ENCODE peak calls at places on chromosomes 5 and 9, in nine cellular contexts. One of them, this sample, is unnamed.

GRCh38 chr5:109645591-109646236 is 44.0 kb upstream of the MAN2A1 start:
- DNase-seq in HL-60: no peak
- DNase-seq in astrocyte of the spinal cord: peak
- DNase-seq in fibroblast of the aortic adventitia: no peak
- DNase-seq in cardiac muscle cell: no peak
- DNase-seq in coronary artery: no peak
- DNase-seq in endodermal cell: peak
- DNase-seq in psoas muscle: no peak
- DNase-seq in WERI-Rb-1: peak
- DNase-seq in this sample: no peak

GRCh38 chr5:173451651-173452050 is 123.4 kb upstream of the STC2 start:
- DNase-seq in HL-60: no peak
- DNase-seq in astrocyte of the spinal cord: no peak
- DNase-seq in fibroblast of the aortic adventitia: no peak
- DNase-seq in cardiac muscle cell: no peak
- DNase-seq in coronary artery: no peak
- DNase-seq in endodermal cell: no peak
- DNase-seq in psoas muscle: no peak
- DNase-seq in WERI-Rb-1: no peak
- DNase-seq in this sample: no peak

GRCh38 chr5:50807661-50808060 is 141.2 kb downstream of the PARP8 start:
- DNase-seq in HL-60: no peak
- DNase-seq in astrocyte of the spinal cord: no peak
- DNase-seq in fibroblast of the aortic adventitia: peak
- DNase-seq in cardiac muscle cell: peak
- DNase-seq in coronary artery: no peak
- DNase-seq in endodermal cell: no peak
- DNase-seq in psoas muscle: no peak
- DNase-seq in WERI-Rb-1: no peak
- DNase-seq in this sample: peak

GRCh38 chr5:11171236-11171635 is 410.2 kb upstream of the DAP start:
- DNase-seq in HL-60: no peak
- DNase-seq in astrocyte of the spinal cord: no peak
- DNase-seq in fibroblast of the aortic adventitia: no peak
- DNase-seq in cardiac muscle cell: no peak
- DNase-seq in coronary artery: no peak
- DNase-seq in endodermal cell: no peak
- DNase-seq in psoas muscle: no peak
- DNase-seq in WERI-Rb-1: no peak
- DNase-seq in this sample: no peak

GRCh38 chr5:2505217-2505616 is 246.3 kb downstream of the IRX2 start:
- DNase-seq in HL-60: no peak
- DNase-seq in astrocyte of the spinal cord: no peak
- DNase-seq in fibroblast of the aortic adventitia: no peak
- DNase-seq in cardiac muscle cell: no peak
- DNase-seq in coronary artery: no peak
- DNase-seq in endodermal cell: no peak
- DNase-seq in psoas muscle: no peak
- DNase-seq in WERI-Rb-1: no peak
- DNase-seq in this sample: no peak

GRCh38 chr5:37717613-37718431 is 122.0 kb downstream of the GDNF start:
- DNase-seq in HL-60: no peak
- DNase-seq in astrocyte of the spinal cord: peak
- DNase-seq in fibroblast of the aortic adventitia: peak
- DNase-seq in cardiac muscle cell: peak
- DNase-seq in coronary artery: no peak
- DNase-seq in endodermal cell: no peak
- DNase-seq in psoas muscle: no peak
- DNase-seq in WERI-Rb-1: peak
- DNase-seq in this sample: peak

GRCh38 chr9:14336244-14336643 is 22.3 kb upstream of the NFIB start:
- DNase-seq in HL-60: no peak
- DNase-seq in astrocyte of the spinal cord: no peak
- DNase-seq in fibroblast of the aortic adventitia: no peak
- DNase-seq in cardiac muscle cell: no peak
- DNase-seq in coronary artery: no peak
- DNase-seq in endodermal cell: no peak
- DNase-seq in psoas muscle: no peak
- DNase-seq in WERI-Rb-1: no peak
- DNase-seq in this sample: no peak

GRCh38 chr5:129271309-129271708 is 176.8 kb downstream of the ISOC1 start:
- DNase-seq in HL-60: no peak
- DNase-seq in astrocyte of the spinal cord: no peak
- DNase-seq in fibroblast of the aortic adventitia: peak
- DNase-seq in cardiac muscle cell: peak
- DNase-seq in coronary artery: no peak
- DNase-seq in endodermal cell: peak
- DNase-seq in psoas muscle: no peak
- DNase-seq in WERI-Rb-1: peak
- DNase-seq in this sample: peak

GRCh38 chr5:167488371-167488770 is 803.1 kb upstream of the WWC1 start:
- DNase-seq in HL-60: no peak
- DNase-seq in astrocyte of the spinal cord: no peak
- DNase-seq in fibroblast of the aortic adventitia: no peak
- DNase-seq in cardiac muscle cell: no peak
- DNase-seq in coronary artery: no peak
- DNase-seq in endodermal cell: no peak
- DNase-seq in psoas muscle: no peak
- DNase-seq in WERI-Rb-1: no peak
- DNase-seq in this sample: no peak

GRCh38 chr9:16134351-16134750 is 581.5 kb downstream of the CCDC171 start:
- DNase-seq in HL-60: no peak
- DNase-seq in astrocyte of the spinal cord: no peak
- DNase-seq in fibroblast of the aortic adventitia: no peak
- DNase-seq in cardiac muscle cell: no peak
- DNase-seq in coronary artery: no peak
- DNase-seq in endodermal cell: no peak
- DNase-seq in psoas muscle: no peak
- DNase-seq in WERI-Rb-1: no peak
- DNase-seq in this sample: no peak

GRCh38 chr9:70049672-70050271 is 6.1 kb downstream of the MAMDC2 start:
- DNase-seq in HL-60: no peak
- DNase-seq in astrocyte of the spinal cord: no peak
- DNase-seq in fibroblast of the aortic adventitia: peak
- DNase-seq in cardiac muscle cell: peak
- DNase-seq in coronary artery: peak
- DNase-seq in endodermal cell: no peak
- DNase-seq in psoas muscle: peak
- DNase-seq in WERI-Rb-1: no peak
- DNase-seq in this sample: peak

GRCh38 chr9:35367451-35367850 is 122.5 kb upstream of the RUSC2 start:
- DNase-seq in HL-60: no peak
- DNase-seq in astrocyte of the spinal cord: peak
- DNase-seq in fibroblast of the aortic adventitia: peak
- DNase-seq in cardiac muscle cell: peak
- DNase-seq in coronary artery: no peak
- DNase-seq in endodermal cell: no peak
- DNase-seq in psoas muscle: no peak
- DNase-seq in WERI-Rb-1: no peak
- DNase-seq in this sample: peak

GRCh38 chr5:73435640-73436534 is 12.7 kb downstream of the FOXD1 start:
- DNase-seq in HL-60: no peak
- DNase-seq in astrocyte of the spinal cord: peak
- DNase-seq in fibroblast of the aortic adventitia: no peak
- DNase-seq in cardiac muscle cell: no peak
- DNase-seq in coronary artery: no peak
- DNase-seq in endodermal cell: peak
- DNase-seq in psoas muscle: no peak
- DNase-seq in WERI-Rb-1: no peak
- DNase-seq in this sample: no peak

GRCh38 chr5:1292846-1293415 is 1.9 kb downstream of the TERT start:
- DNase-seq in HL-60: no peak
- DNase-seq in astrocyte of the spinal cord: no peak
- DNase-seq in fibroblast of the aortic adventitia: no peak
- DNase-seq in cardiac muscle cell: no peak
- DNase-seq in coronary artery: peak
- DNase-seq in endodermal cell: peak
- DNase-seq in psoas muscle: peak
- DNase-seq in WERI-Rb-1: peak
- DNase-seq in this sample: no peak

GRCh38 chr5:115168829-115169391 is 798 bp downstream of the TRIM36 start:
- DNase-seq in HL-60: no peak
- DNase-seq in astrocyte of the spinal cord: no peak
- DNase-seq in fibroblast of the aortic adventitia: no peak
- DNase-seq in cardiac muscle cell: no peak
- DNase-seq in coronary artery: no peak
- DNase-seq in endodermal cell: peak
- DNase-seq in psoas muscle: no peak
- DNase-seq in WERI-Rb-1: peak
- DNase-seq in this sample: peak

DNA sequence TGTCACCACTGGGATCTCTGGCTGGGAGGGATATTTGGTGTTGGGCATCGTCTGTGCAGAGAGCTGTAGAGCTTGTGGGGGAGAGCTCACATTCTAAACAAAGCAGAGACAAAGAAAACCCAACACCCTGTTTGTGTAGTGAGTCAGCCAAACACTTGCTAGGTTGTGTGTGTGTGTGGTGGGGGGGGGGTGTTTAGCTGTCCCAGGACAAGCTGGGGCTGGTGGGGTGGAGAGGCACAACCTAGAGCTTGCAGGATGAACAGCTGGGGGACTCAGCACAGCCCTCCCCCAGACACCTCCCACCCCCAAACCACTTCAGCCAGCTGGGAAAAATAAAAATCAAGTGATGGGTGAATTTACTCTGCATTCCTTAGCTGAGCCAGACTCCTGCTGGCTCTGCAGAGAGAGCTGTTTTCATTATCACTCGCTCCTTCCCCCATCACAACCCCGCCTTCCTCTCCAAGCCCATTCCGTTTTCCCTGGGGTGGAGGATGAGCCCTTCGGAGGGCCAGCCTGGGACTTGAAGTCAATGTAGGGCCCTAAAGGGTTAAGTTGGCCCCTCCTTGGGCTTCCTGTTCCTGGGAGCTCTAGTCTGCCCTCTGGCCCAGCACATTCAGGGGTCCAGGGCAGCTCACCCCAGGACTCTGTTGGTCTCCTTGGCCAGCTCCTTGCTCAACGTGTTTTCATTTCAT is 2.6 kb downstream of the OLFML2A start:
- DNase-seq in HL-60: no peak
- DNase-seq in astrocyte of the spinal cord: peak
- DNase-seq in fibroblast of the aortic adventitia: peak
- DNase-seq in cardiac muscle cell: peak
- DNase-seq in coronary artery: no peak
- DNase-seq in endodermal cell: peak
- DNase-seq in psoas muscle: peak
- DNase-seq in WERI-Rb-1: peak
- DNase-seq in this sample: peak
- H3K4me3 ChIP-seq in HL-60: no peak
- H3K4me3 ChIP-seq in astrocyte of the spinal cord: no peak
- H3K4me3 ChIP-seq in fibroblast of the aortic adventitia: no peak
- H3K4me3 ChIP-seq in cardiac muscle cell: no peak
- H3K4me3 ChIP-seq in coronary artery: peak
- H3K4me3 ChIP-seq in endodermal cell: no peak
- H3K4me3 ChIP-seq in psoas muscle: no peak
- H3K4me3 ChIP-seq in WERI-Rb-1: no peak
- H3K4me3 ChIP-seq in this sample: no peak

DNA sequence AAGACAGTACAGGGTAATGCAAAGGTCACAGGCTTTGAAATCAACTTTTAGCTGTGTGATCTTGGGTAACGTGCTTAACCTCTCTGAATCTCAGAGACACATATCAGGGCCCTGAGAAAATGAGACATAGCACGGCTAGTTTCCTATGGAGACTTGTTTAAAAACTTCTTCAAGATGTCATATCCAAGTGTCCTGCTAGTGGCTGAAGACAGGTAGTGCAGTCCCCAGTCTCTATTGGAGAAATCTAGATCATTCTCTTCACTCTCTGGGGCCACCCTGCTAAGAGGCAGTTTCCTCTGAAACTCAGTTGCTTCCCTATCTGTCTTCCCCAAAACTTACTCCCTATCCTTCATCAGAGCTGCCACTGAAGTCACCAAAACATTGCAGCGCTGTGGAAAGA is 30.3 kb upstream of the GRXCR2 start:
- DNase-seq in HL-60: no peak
- DNase-seq in astrocyte of the spinal cord: no peak
- DNase-seq in fibroblast of the aortic adventitia: no peak
- DNase-seq in cardiac muscle cell: no peak
- DNase-seq in coronary artery: no peak
- DNase-seq in endodermal cell: no peak
- DNase-seq in psoas muscle: no peak
- DNase-seq in WERI-Rb-1: no peak
- DNase-seq in this sample: peak
- TF ChIP-seq CTCF in HL-60: no peak
- TF ChIP-seq CTCF in astrocyte of the spinal cord: peak
- TF ChIP-seq CTCF in fibroblast of the aortic adventitia: peak
- TF ChIP-seq CTCF in cardiac muscle cell: peak
- TF ChIP-seq CTCF in coronary artery: no peak
- TF ChIP-seq CTCF in endodermal cell: peak
- TF ChIP-seq CTCF in psoas muscle: no peak
- TF ChIP-seq CTCF in WERI-Rb-1: no peak
- TF ChIP-seq CTCF in this sample: peak

GRCh38 chr9:20604561-20604960 is 17.7 kb downstream of the MLLT3 start:
- DNase-seq in HL-60: no peak
- DNase-seq in astrocyte of the spinal cord: peak
- DNase-seq in fibroblast of the aortic adventitia: peak
- DNase-seq in cardiac muscle cell: peak
- DNase-seq in coronary artery: no peak
- DNase-seq in endodermal cell: no peak
- DNase-seq in psoas muscle: no peak
- DNase-seq in WERI-Rb-1: no peak
- DNase-seq in this sample: peak
- H3K4me3 ChIP-seq in HL-60: no peak
- H3K4me3 ChIP-seq in astrocyte of the spinal cord: no peak
- H3K4me3 ChIP-seq in fibroblast of the aortic adventitia: peak
- H3K4me3 ChIP-seq in cardiac muscle cell: no peak
- H3K4me3 ChIP-seq in coronary artery: peak
- H3K4me3 ChIP-seq in endodermal cell: no peak
- H3K4me3 ChIP-seq in psoas muscle: peak
- H3K4me3 ChIP-seq in WERI-Rb-1: no peak
- H3K4me3 ChIP-seq in this sample: peak

GRCh38 chr9:29325855-29326254 is 1752.6 kb upstream of the C9orf72 start:
- DNase-seq in HL-60: no peak
- DNase-seq in astrocyte of the spinal cord: no peak
- DNase-seq in fibroblast of the aortic adventitia: no peak
- DNase-seq in cardiac muscle cell: no peak
- DNase-seq in coronary artery: no peak
- DNase-seq in endodermal cell: no peak
- DNase-seq in psoas muscle: no peak
- DNase-seq in WERI-Rb-1: no peak
- DNase-seq in this sample: no peak

GRCh38 chr9:29319727-29320513 is 1746.6 kb upstream of the C9orf72 start:
- DNase-seq in HL-60: no peak
- DNase-seq in astrocyte of the spinal cord: no peak
- DNase-seq in fibroblast of the aortic adventitia: peak
- DNase-seq in cardiac muscle cell: peak
- DNase-seq in coronary artery: no peak
- DNase-seq in endodermal cell: no peak
- DNase-seq in psoas muscle: no peak
- DNase-seq in WERI-Rb-1: no peak
- DNase-seq in this sample: peak

DNA sequence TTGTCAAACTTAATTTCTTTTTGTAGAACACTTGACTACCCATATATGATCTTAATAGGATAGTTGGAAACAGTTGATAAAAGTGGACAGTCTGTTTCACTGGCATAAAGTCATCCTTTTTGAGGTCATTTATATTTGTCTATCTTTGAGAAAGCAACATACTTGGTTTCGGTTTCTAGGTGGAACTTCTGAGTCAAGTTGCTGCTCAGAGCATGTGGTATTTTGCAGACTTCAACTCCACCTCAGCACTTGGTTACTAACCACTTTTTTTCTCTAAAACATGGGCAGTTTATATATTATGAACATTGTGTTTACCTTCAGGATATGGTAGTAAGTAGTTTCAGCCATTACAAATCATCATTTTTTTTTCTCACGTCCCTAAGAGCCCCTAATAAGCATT is 1749.0 kb upstream of the C9orf72 start:
- DNase-seq in HL-60: no peak
- DNase-seq in astrocyte of the spinal cord: no peak
- DNase-seq in fibroblast of the aortic adventitia: peak
- DNase-seq in cardiac muscle cell: no peak
- DNase-seq in coronary artery: no peak
- DNase-seq in endodermal cell: no peak
- DNase-seq in psoas muscle: no peak
- DNase-seq in WERI-Rb-1: no peak
- DNase-seq in this sample: peak
- TF ChIP-seq CTCF in HL-60: no peak
- TF ChIP-seq CTCF in astrocyte of the spinal cord: no peak
- TF ChIP-seq CTCF in fibroblast of the aortic adventitia: no peak
- TF ChIP-seq CTCF in cardiac muscle cell: no peak
- TF ChIP-seq CTCF in coronary artery: no peak
- TF ChIP-seq CTCF in endodermal cell: no peak
- TF ChIP-seq CTCF in psoas muscle: no peak
- TF ChIP-seq CTCF in WERI-Rb-1: no peak
- TF ChIP-seq CTCF in this sample: no peak